ENCODE peak calls at places on chromosomes 12 and 14, in four cellular contexts. G is IMR-90, W is GM23248, T is mesendoderm. S is an unnamed sample.

GRCh38 chr14:95609398-95609990 is 74.6 kb downstream of the GLRX5 start:
- DNase-seq in G (peak; percentile 23), W (peak; percentile 60), T (peak; percentile 76), S (peak; percentile 89)

GRCh38 chr12:100356646-100357223 is at the start of gene SLC17A8:
- DNase-seq in G (no peak), W (no peak), T (peak; percentile 53), S (peak; percentile 92)

GRCh38 chr12:32431025-32431424 is 31.7 kb downstream of the FGD4 start:
- DNase-seq in G (no peak), W (no peak), T (no peak), S (peak; percentile 8)

GRCh38 chr14:39102265-39102968 is 618 bp downstream of the SEC23A start:
- DNase-seq in G (peak; percentile 44), W (peak; percentile 73), T (peak; percentile 61), S (no peak)

GRCh38 chr14:51328942-51329350 is 88.9 kb downstream of the TMX1 start:
- DNase-seq in G (peak; percentile 69), W (peak; percentile 84), T (no peak), S (no peak)

GRCh38 chr12:116295327-116296263 is 18.1 kb upstream of the MED13L start:
- DNase-seq in G (peak; percentile 22), W (no peak), T (no peak), S (no peak)

GRCh38 chr12:25495336-25496097 is 57.6 kb downstream of the LMNTD1 start:
- DNase-seq in G (peak; percentile 89), W (peak; percentile 85), T (peak; percentile 94), S (peak; percentile 58)

GRCh38 chr12:129959889-129960288 is 56.1 kb upstream of the TMEM132D start:
- DNase-seq in G (no peak), W (no peak), T (no peak), S (no peak)

GRCh38 chr12:110647669-110648068 is 33.7 kb downstream of the TCTN1 start:
- DNase-seq in G (no peak), W (no peak), T (no peak), S (no peak)

GRCh38 chr12:27394676-27395075 is 51.9 kb upstream of the SMCO2 start:
- DNase-seq in G (no peak), W (no peak), T (no peak), S (no peak)

GRCh38 chr14:26526132-26526531 is 71.7 kb downstream of the NOVA1 start:
- DNase-seq in G (peak; percentile 21), W (peak; percentile 83), T (no peak), S (no peak)

GRCh38 chr12:4225571-4225970 is 48.0 kb upstream of the CCND2 start:
- DNase-seq in G (no peak), W (no peak), T (no peak), S (no peak)

GRCh38 chr12:64476844-64477243 is 24.9 kb downstream of the TBK1 start:
- DNase-seq in G (no peak), W (no peak), T (no peak), S (no peak)

GRCh38 chr12:65156366-65156831 is 13.0 kb upstream of the LEMD3 start:
- DNase-seq in G (peak; percentile 5), W (peak; percentile 5), T (no peak), S (no peak)

GRCh38 chr14:40574780-40575179 is 1031.9 kb upstream of the LRFN5 start:
- DNase-seq in G (no peak), W (no peak), T (peak; percentile 58), S (no peak)

GRCh38 chr12:24121911-24122310 is 172.4 kb upstream of the SOX5 start:
- DNase-seq in G (no peak), W (no peak), T (no peak), S (no peak)

GRCh38 chr12:92108651-92109050 is 37.0 kb downstream of the BTG1 start:
- DNase-seq in G (peak; percentile 78), W (peak; percentile 57), T (peak; percentile 65), S (peak; percentile 69)

GRCh38 chr12:81167694-81168093 is 89.8 kb downstream of the ACSS3 start:
- DNase-seq in G (peak; percentile 19), W (peak; percentile 12), T (peak; percentile 91), S (peak; percentile 46)

GRCh38 chr14:91277546-91278382 is 33.3 kb upstream of the GPR68 start:
- DNase-seq in G (no peak), W (no peak), T (no peak), S (no peak)

GRCh38 chr12:12943589-12944260 is 8.2 kb downstream of the GPRC5D start:
- DNase-seq in G (peak; percentile 52), W (peak; percentile 88), T (no peak), S (no peak)

GRCh38 chr12:121499929-121500793 is 80.7 kb downstream of the KDM2B start:
- DNase-seq in G (peak; percentile 59), W (peak; percentile 72), T (peak; percentile 67), S (peak; percentile 94)

GRCh38 chr14:94717808-94718207 is 52.1 kb downstream of the GSC start:
- DNase-seq in G (no peak), W (no peak), T (no peak), S (no peak)

GRCh38 chr14:93674343-93674742 is 113.9 kb downstream of the PRIMA1 start:
- DNase-seq in G (no peak), W (no peak), T (no peak), S (no peak)

GRCh38 chr14:99524091-99524661 is 43.0 kb downstream of the CCNK start:
- DNase-seq in G (no peak), W (no peak), T (no peak), S (no peak)

GRCh38 chr12:1629338-1630080 is 478 bp downstream of the WNT5B start:
- DNase-seq in G (no peak), W (no peak), T (peak; percentile 84), S (peak; percentile 88)

GRCh38 chr14:100827751-100828447 is 2.0 kb downstream of the MEG3 start:
- DNase-seq in G (peak; percentile 81), W (peak; percentile 80), T (no peak), S (no peak)

GRCh38 chr14:104593241-104593701 is 11.3 kb downstream of the TMEM179 start:
- DNase-seq in G (no peak), W (no peak), T (no peak), S (no peak)

GRCh38 chr12:128077211-128077916 is 189.6 kb upstream of the TMEM132C start:
- DNase-seq in G (no peak), W (no peak), T (no peak), S (no peak)

GRCh38 chr12:132965796-132966195 is 9.7 kb upstream of the ZNF605 start:
- DNase-seq in G (no peak), W (no peak), T (no peak), S (no peak)

DNA sequence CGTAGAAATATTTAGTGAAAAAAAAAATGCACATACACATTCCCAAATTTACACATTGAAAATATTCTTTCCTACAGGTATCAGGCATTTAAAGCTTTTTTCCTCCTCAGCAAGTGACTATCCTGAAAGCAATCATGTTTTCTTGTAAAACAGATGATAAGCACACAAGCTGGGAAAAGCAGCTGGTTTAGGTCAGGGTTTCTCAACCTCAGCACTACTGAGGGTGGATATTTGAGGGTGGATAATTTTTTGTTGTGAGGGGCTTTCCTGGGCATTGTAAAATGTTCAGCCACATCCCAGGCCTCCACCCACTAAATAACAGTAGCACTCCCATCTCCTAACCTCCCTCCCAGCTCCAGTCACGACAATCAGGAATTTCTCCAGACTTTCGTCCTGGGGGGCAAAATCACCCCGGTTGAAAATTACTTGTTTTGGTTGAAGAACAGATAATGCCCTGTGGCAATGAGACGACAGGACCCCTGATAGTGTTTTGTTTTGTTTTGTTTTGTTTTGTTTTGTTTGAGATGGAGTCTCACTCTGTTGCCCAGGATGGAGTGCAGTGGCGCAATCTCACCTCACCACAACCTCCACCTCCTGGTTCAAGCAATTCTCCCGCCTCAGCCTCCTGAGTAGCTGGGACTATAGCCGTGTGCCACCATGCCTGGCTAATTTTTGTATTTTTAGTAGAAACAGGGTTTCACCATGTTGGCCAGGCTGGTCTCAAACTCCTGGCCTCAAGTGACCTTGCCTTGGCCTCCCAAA is 15.0 kb upstream of the NT5DC3 start:
- DNase-seq in G (no peak), W (no peak), T (no peak), S (no peak)
- H3K9ac ChIP-seq in G (no peak overlapping the region), W (no peak overlapping the region), T (no peak overlapping the region), S (no peak overlapping the region)

DNA sequence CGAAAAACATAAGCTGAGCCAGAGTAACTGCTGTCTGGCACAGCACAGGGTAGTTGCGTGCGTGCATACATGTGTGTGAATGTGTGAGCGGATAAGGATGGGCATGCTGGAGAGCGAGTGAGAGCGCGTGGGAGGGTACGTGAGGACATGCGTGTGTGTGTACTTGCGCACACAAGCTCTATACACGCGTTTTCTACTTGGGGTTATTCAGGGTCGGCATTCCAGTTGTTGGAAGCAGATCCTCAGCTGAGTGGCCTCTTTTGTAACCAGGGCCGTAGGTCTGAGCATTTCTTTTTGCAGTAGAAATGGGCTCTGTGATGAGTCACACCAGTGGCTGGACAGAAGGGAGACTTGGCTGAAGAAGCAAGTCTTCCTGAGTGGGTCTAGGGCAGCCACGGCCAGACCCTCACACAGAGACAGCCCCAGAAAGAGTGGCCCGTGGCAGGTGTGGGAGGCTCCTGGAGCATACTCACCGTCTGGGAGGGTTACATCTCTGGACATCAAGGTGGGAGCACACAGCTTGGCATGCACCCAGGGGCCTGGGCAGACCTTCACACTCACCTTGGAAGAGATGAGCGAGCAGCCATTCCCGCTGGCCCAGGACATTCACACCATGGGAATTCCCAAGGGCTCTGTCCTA is 78.0 kb downstream of the LRRC74A start:
- DNase-seq in G (peak; percentile 98), W (peak; percentile 99), T (no peak), S (no peak)
- H3K9ac ChIP-seq in G (peak overlapping the region; percentile 62), W (peak overlapping the region; percentile 92), T (no peak overlapping the region), S (no peak overlapping the region)

GRCh38 chr14:21476925-21477681 is at the start of the genes RAB2B and TOX4:
- DNase-seq in G (peak; percentile 99), W (peak; percentile 99), T (peak; percentile 100), S (peak; percentile 99)

GRCh38 chr14:21476526-21476924 is 234 bp downstream of the RAB2B start:
- DNase-seq in G (no peak), W (peak; percentile 84), T (no peak), S (no peak)

GRCh38 chr14:21475767-21476525 is 813 bp downstream of the RAB2B start:
- DNase-seq in G (no peak), W (no peak), T (no peak), S (no peak)
- H3K9ac ChIP-seq in G (peak overlapping the region; percentile 90), W (peak overlapping the region; percentile 94), T (peak overlapping the region; percentile 92), S (peak overlapping the region; percentile 63)

GRCh38 chr12:7571253-7571652 is 67.7 kb upstream of the CD163 start:
- DNase-seq in G (no peak), W (no peak), T (no peak), S (no peak)
- H3K9ac ChIP-seq in G (no peak overlapping the region), W (no peak overlapping the region), T (no peak overlapping the region), S (no peak overlapping the region)

GRCh38 chr14:22412936-22413411 is 176.1 kb downstream of the DAD1 start:
- DNase-seq in G (no peak), W (peak; percentile 37), T (peak; percentile 82), S (peak; percentile 58)
- H3K9ac ChIP-seq in G (no peak overlapping the region), W (no peak overlapping the region), T (no peak overlapping the region), S (no peak overlapping the region)

DNA sequence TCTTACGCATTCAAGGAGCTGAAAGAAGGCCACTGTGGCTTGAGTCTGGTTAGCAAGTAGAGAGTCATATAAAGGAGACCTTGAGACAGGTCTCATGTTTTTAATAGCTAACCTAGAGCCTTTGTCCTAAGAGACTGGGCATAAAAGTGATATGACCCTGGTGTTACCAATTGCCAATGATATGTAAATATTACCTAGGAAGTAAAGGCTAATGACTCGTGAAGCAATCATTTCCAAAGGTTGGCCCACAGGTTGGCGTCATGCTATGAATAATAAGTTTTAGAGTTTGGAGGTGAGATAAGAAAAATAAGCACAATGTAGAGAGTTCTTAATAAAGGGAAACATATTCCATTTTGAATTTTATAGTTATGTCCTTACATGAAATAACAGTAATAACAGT is 116.6 kb upstream of the PLEKHA5 start:
- DNase-seq in G (no peak), W (no peak), T (no peak), S (no peak)
- H3K9ac ChIP-seq in G (no peak overlapping the region), W (no peak overlapping the region), T (no peak overlapping the region), S (no peak overlapping the region)

GRCh38 chr12:70983692-70984091 is 63.2 kb upstream of the PTPRR start:
- DNase-seq in G (no peak), W (no peak), T (peak; percentile 69), S (peak; percentile 83)
- H3K9ac ChIP-seq in G (no peak overlapping the region), W (no peak overlapping the region), T (no peak overlapping the region), S (no peak overlapping the region)

GRCh38 chr12:118017926-118018325 is 1.4 kb downstream of the RFC5 start:
- DNase-seq in G (no peak), W (no peak), T (no peak), S (no peak)
- H3K9ac ChIP-seq in G (no peak overlapping the region), W (peak overlapping the region; percentile 86), T (peak overlapping the region; percentile 96), S (no peak overlapping the region)

S was measured in endodermal cell.